ENCODE peak calls at places on chromosomes 11 and 22, in eight cellular contexts. One of them, this sample, is unnamed.

GRCh38 chr22:46914916-46915894 is 152.8 kb downstream of the TBC1D22A start:
- DNase-seq in stimulated activated CD8-positive, alpha-beta memory T cell treated with anti-CD3 and anti-CD28 coated beads, Interleukin-7, amount 100 ng/mL, for 24 hours: no peak
- DNase-seq in choroid plexus epithelial cell: no peak
- DNase-seq in NCI-H146: peak
- DNase-seq in cardiac fibroblast: no peak
- DNase-seq in M059J: no peak
- DNase-seq in activated CD4-positive, alpha-beta T cell treated with anti-CD3 and anti-CD28 coated beads for 24 hours: no peak
- DNase-seq in GM20000: no peak
- DNase-seq in this sample: no peak

GRCh38 chr11:72037554-72038311 is 39.0 kb downstream of the IL18BP start:
- DNase-seq in stimulated activated CD8-positive, alpha-beta memory T cell treated with anti-CD3 and anti-CD28 coated beads, Interleukin-7, amount 100 ng/mL, for 24 hours: no peak
- DNase-seq in choroid plexus epithelial cell: no peak
- DNase-seq in NCI-H146: peak
- DNase-seq in cardiac fibroblast: peak
- DNase-seq in M059J: no peak
- DNase-seq in activated CD4-positive, alpha-beta T cell treated with anti-CD3 and anti-CD28 coated beads for 24 hours: no peak
- DNase-seq in GM20000: no peak
- DNase-seq in this sample: no peak

GRCh38 chr11:17343907-17344306 is 7.7 kb upstream of the NCR3LG1 start:
- DNase-seq in stimulated activated CD8-positive, alpha-beta memory T cell treated with anti-CD3 and anti-CD28 coated beads, Interleukin-7, amount 100 ng/mL, for 24 hours: no peak
- DNase-seq in choroid plexus epithelial cell: peak
- DNase-seq in NCI-H146: no peak
- DNase-seq in cardiac fibroblast: peak
- DNase-seq in M059J: peak
- DNase-seq in activated CD4-positive, alpha-beta T cell treated with anti-CD3 and anti-CD28 coated beads for 24 hours: no peak
- DNase-seq in GM20000: no peak
- DNase-seq in this sample: peak

GRCh38 chr11:60924110-60924905 is at the start of gene TMEM132A:
- DNase-seq in stimulated activated CD8-positive, alpha-beta memory T cell treated with anti-CD3 and anti-CD28 coated beads, Interleukin-7, amount 100 ng/mL, for 24 hours: no peak
- DNase-seq in choroid plexus epithelial cell: peak
- DNase-seq in NCI-H146: peak
- DNase-seq in cardiac fibroblast: peak
- DNase-seq in M059J: peak
- DNase-seq in activated CD4-positive, alpha-beta T cell treated with anti-CD3 and anti-CD28 coated beads for 24 hours: no peak
- DNase-seq in GM20000: peak
- DNase-seq in this sample: peak

GRCh38 chr11:44016129-44016528 is 31.7 kb upstream of the ACCSL start:
- DNase-seq in stimulated activated CD8-positive, alpha-beta memory T cell treated with anti-CD3 and anti-CD28 coated beads, Interleukin-7, amount 100 ng/mL, for 24 hours: no peak
- DNase-seq in choroid plexus epithelial cell: peak
- DNase-seq in NCI-H146: no peak
- DNase-seq in cardiac fibroblast: peak
- DNase-seq in M059J: peak
- DNase-seq in activated CD4-positive, alpha-beta T cell treated with anti-CD3 and anti-CD28 coated beads for 24 hours: no peak
- DNase-seq in GM20000: no peak
- DNase-seq in this sample: peak

GRCh38 chr11:2166091-2166851 is 5.3 kb upstream of the INS start:
- DNase-seq in stimulated activated CD8-positive, alpha-beta memory T cell treated with anti-CD3 and anti-CD28 coated beads, Interleukin-7, amount 100 ng/mL, for 24 hours: no peak
- DNase-seq in choroid plexus epithelial cell: peak
- DNase-seq in NCI-H146: peak
- DNase-seq in cardiac fibroblast: peak
- DNase-seq in M059J: no peak
- DNase-seq in activated CD4-positive, alpha-beta T cell treated with anti-CD3 and anti-CD28 coated beads for 24 hours: peak
- DNase-seq in GM20000: peak
- DNase-seq in this sample: no peak

GRCh38 chr11:8192016-8192895 is 23.4 kb upstream of the RIC3 start:
- DNase-seq in stimulated activated CD8-positive, alpha-beta memory T cell treated with anti-CD3 and anti-CD28 coated beads, Interleukin-7, amount 100 ng/mL, for 24 hours: peak
- DNase-seq in choroid plexus epithelial cell: peak
- DNase-seq in NCI-H146: peak
- DNase-seq in cardiac fibroblast: peak
- DNase-seq in M059J: peak
- DNase-seq in activated CD4-positive, alpha-beta T cell treated with anti-CD3 and anti-CD28 coated beads for 24 hours: no peak
- DNase-seq in GM20000: peak
- DNase-seq in this sample: peak

GRCh38 chr22:29344137-29344536 is 28.6 kb upstream of the RASL10A start:
- DNase-seq in stimulated activated CD8-positive, alpha-beta memory T cell treated with anti-CD3 and anti-CD28 coated beads, Interleukin-7, amount 100 ng/mL, for 24 hours: no peak
- DNase-seq in choroid plexus epithelial cell: peak
- DNase-seq in NCI-H146: peak
- DNase-seq in cardiac fibroblast: peak
- DNase-seq in M059J: peak
- DNase-seq in activated CD4-positive, alpha-beta T cell treated with anti-CD3 and anti-CD28 coated beads for 24 hours: no peak
- DNase-seq in GM20000: no peak
- DNase-seq in this sample: peak

GRCh38 chr11:44992181-44992582 is 41.5 kb upstream of the TP53I11 start:
- DNase-seq in stimulated activated CD8-positive, alpha-beta memory T cell treated with anti-CD3 and anti-CD28 coated beads, Interleukin-7, amount 100 ng/mL, for 24 hours: no peak
- DNase-seq in choroid plexus epithelial cell: no peak
- DNase-seq in NCI-H146: no peak
- DNase-seq in cardiac fibroblast: peak
- DNase-seq in M059J: peak
- DNase-seq in activated CD4-positive, alpha-beta T cell treated with anti-CD3 and anti-CD28 coated beads for 24 hours: no peak
- DNase-seq in GM20000: no peak
- DNase-seq in this sample: no peak

GRCh38 chr11:34860518-34860917 is 55.7 kb downstream of the APIP start:
- DNase-seq in stimulated activated CD8-positive, alpha-beta memory T cell treated with anti-CD3 and anti-CD28 coated beads, Interleukin-7, amount 100 ng/mL, for 24 hours: no peak
- DNase-seq in choroid plexus epithelial cell: no peak
- DNase-seq in NCI-H146: peak
- DNase-seq in cardiac fibroblast: no peak
- DNase-seq in M059J: no peak
- DNase-seq in activated CD4-positive, alpha-beta T cell treated with anti-CD3 and anti-CD28 coated beads for 24 hours: no peak
- DNase-seq in GM20000: no peak
- DNase-seq in this sample: no peak